ENCODE peak calls at places on chromosomes 5 and 9, in ten cellular contexts. G is WERI-Rb-1, M is HL-60, Z is brain microvascular endothelial cell, P is kidney, A is AG04450, Q is fibroblast of pulmonary artery, B is mammary epithelial cell, J is tibial nerve, Y is lower lobe of right lung. E is an unnamed sample.

GRCh38 chr5:82349651-82350050 is 71.5 kb upstream of the RPS23 start:
- DNase-seq in J (no peak), Q (no peak), B (no peak), Y (no peak), G (peak), M (no peak), Z (no peak), P (no peak), A (no peak), E (peak)

GRCh38 chr5:172887735-172888134 is 53.7 kb downstream of the ERGIC1 start:
- DNase-seq in P (no peak), G (no peak), Q (peak), B (no peak), Y (peak), A (peak), M (no peak), J (no peak), Z (peak), E (peak)

GRCh38 chr5:62600560-62601252 is 22.1 kb downstream of the LRRC70 start:
- DNase-seq in B (no peak), A (no peak), M (no peak), G (no peak), J (no peak), P (no peak), Z (no peak), Y (no peak), Q (no peak), E (no peak)

GRCh38 chr9:127734247-127734746 is 797 bp downstream of the TOR2A start:
- DNase-seq in J (no peak), M (no peak), Z (no peak), G (peak), P (peak), Y (no peak), A (no peak), Q (no peak), B (no peak), E (no peak)

GRCh38 chr9:135033487-135033886 is 54.0 kb upstream of the OLFM1 start:
- DNase-seq in Q (no peak), J (no peak), Z (no peak), B (no peak), A (no peak), G (no peak), P (peak), Y (no peak), M (no peak), E (no peak)

GRCh38 chr9:133714606-133715294 is 23.4 kb downstream of the SARDH start:
- DNase-seq in G (no peak), M (no peak), Q (peak), B (no peak), J (peak), P (peak), Z (peak), A (no peak), Y (peak), E (no peak)

GRCh38 chr9:115170674-115171073 is 52.7 kb upstream of the TNC start:
- DNase-seq in M (no peak), Q (peak), G (no peak), P (no peak), Y (no peak), B (peak), Z (peak), A (no peak), J (no peak), E (peak)

GRCh38 chr5:74643160-74643562 is 2.6 kb upstream of the ENC1 start:
- DNase-seq in Q (peak), M (peak), G (no peak), A (peak), J (no peak), B (peak), Y (no peak), Z (peak), P (no peak), E (peak)

GRCh38 chr5:38783011-38783551 is 62.7 kb upstream of the OSMR start:
- DNase-seq in A (peak), Z (peak), Y (no peak), G (no peak), Q (peak), M (no peak), J (peak), B (peak), P (no peak), E (peak)

GRCh38 chr5:87411586-87412416 is 929 bp downstream of the CCNH start:
- DNase-seq in Q (peak), Z (no peak), G (no peak), J (peak), M (no peak), P (no peak), A (no peak), B (peak), Y (no peak), E (peak)

GRCh38 chr5:99019812-99020697 is 91.2 kb upstream of the CHD1 start:
- DNase-seq in Y (no peak), M (peak), G (no peak), Z (peak), Q (peak), B (peak), A (peak), J (no peak), P (no peak), E (peak)

DNA sequence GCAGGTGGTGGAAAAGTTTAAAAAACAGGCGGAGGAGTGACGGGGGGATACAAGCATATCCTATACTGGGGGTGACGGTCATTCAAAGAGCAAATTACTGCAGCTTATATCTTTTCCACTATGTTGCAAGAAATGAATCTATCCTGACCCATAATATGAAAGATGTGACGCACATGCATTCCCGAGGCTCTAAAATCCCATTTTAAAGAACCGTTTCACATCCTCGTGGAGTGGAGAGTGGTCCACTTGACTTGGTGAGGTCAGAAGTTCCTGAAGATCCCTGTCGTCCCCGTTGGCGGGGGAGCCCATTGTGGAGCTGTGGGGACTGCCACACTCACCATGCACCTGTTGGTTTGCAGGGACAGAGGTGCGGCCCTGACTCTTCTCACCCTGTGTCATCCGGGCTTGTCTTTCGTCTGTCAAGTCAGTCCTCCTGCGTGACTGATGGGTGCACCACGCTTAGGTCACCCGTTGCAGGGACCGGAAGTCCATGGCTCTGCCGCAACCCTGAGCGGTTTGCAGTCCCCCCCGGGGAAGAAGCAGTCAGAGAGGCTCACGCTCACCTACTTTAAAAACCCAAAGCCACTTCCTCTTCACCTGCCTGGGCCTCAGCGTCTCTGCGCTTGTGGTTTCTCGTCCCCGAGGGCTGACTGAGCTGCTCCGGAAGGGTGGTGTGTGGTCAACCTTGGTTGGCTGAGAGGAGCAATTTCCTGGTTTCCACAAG is 53.0 kb downstream of the USP20 start:
- DNase-seq in G (no peak), A (no peak), Y (peak), M (peak), Z (no peak), Q (no peak), B (no peak), P (peak), J (no peak), E (no peak)
- TF ChIP-seq CTCF in G (no peak), A (no peak), Y (no peak), M (no peak), Z (no peak), Q (no peak), B (no peak), P (no peak), J (no peak), E (no peak)

DNA sequence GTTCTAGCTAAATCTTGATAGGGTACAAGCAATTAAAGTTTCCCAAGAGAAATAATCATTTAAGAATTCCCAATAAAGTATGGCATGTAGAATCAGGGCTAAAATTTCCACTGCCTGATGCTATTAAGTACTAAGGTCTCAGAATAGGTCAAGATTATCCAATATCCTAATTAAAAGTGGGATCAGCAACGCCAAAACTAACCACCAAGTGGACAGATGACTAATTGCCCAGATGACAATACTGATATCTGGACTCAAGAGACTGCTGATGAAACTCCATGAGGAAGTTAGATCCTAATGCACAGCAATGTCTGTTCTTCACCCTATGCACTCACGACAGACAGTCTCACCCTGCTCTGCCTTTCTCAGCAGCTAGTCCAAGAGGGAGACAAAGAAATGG is 14.3 kb downstream of the DEPDC1B start:
- DNase-seq in J (no peak), P (no peak), Z (no peak), M (no peak), A (no peak), G (no peak), Q (no peak), Y (no peak), B (no peak), E (no peak)
- H3K4me3 ChIP-seq in J (no peak), P (no peak), Z (no peak), M (no peak), A (no peak), G (no peak), Q (no peak), Y (no peak), B (no peak), E (no peak)

DNA sequence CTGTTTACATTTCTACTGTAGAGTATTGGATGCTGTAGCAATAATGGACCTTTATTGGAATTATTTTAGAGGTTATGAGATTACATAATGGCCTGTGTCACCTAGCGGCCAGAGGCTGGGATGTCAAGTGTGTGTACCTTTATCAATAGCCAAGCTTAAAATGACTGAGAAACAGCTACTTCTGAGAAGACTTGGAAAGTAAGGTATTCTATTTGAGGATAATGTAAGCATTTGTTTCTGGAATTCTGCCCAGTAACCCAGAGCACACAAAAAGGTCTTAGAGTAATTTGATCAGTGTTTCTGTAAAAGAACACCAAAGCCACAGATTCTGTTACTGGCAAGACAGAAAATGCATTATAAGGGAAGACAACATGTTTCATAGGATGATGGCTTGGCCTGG is 116.8 kb downstream of the MACIR start:
- DNase-seq in P (no peak), Z (peak), B (no peak), M (no peak), Y (no peak), J (no peak), G (no peak), A (peak), Q (peak), E (peak)
- TF ChIP-seq CTCF in P (no peak), Z (peak), B (peak), M (no peak), Y (no peak), J (no peak), G (no peak), A (peak), Q (peak), E (no peak)

DNA sequence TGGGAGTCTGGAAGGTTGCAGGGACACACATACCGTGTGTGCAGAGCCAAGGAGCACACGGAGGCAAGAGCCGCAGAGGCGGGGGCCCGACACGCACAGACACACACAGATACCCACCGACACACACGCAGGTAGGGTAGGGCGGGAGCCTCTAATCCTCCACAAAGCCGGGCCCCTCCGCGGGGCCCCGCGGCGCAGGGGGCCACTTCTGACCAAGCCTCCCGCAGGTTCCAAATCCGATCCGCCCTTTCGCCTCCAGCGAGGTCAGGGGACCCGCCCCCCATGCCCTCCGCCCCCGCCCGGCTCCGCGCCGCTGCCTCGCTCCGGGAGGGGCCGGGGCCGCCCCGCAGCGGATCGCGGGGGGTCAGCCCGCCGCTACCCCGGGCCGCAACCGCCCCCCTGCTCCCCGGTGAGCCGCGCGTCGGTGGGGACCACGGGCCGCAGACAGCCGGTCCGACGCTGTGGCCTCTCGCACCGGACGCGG is 1.4 kb upstream of the LMX1B start:
- DNase-seq in Y (no peak), P (no peak), B (no peak), Q (no peak), M (no peak), G (peak), A (no peak), Z (no peak), J (no peak), E (no peak)
- H3K4me3 ChIP-seq in Y (peak), P (no peak), B (peak), Q (no peak), M (no peak), G (peak), A (no peak), Z (no peak), J (peak), E (no peak)